ENCODE peak calls at places on chromosomes 12 and 14, in six cellular contexts. J, K, B, O, V and T are unnamed samples.

GRCh38 chr12:57008113-57008687 is 1.9 kb upstream of the ZBTB39 start:
- DNase-seq in V (peak; percentile 52), K (peak; percentile 59), O (no peak), J (no peak), B (peak; percentile 59), T (no peak)

GRCh38 chr12:107622005-107622404 is 63.6 kb upstream of the PWP1 start:
- DNase-seq in K (no peak), J (no peak), B (peak; percentile 9), V (peak; percentile 42), O (no peak), T (no peak)

GRCh38 chr14:68094158-68094557 is 274.6 kb downstream of the RAD51B start:
- DNase-seq in O (no peak), K (no peak), V (no peak), B (no peak), J (no peak), T (no peak)

GRCh38 chr14:79299162-79299561 is 912.1 kb downstream of the DIO2 start:
- DNase-seq in O (no peak), J (no peak), K (no peak), V (no peak), B (peak; percentile 2), T (no peak)

GRCh38 chr12:110583137-110584059 is at the start of gene PPTC7:
- DNase-seq in J (peak; percentile 98), K (peak; percentile 97), V (peak; percentile 91), B (peak; percentile 92), O (peak; percentile 98), T (peak; percentile 96)

GRCh38 chr12:42094277-42094676 is 50.4 kb downstream of the GXYLT1 start:
- DNase-seq in K (no peak), O (no peak), J (no peak), B (no peak), V (peak; percentile 33), T (no peak)

GRCh38 chr12:92133795-92134637 is 11.6 kb downstream of the BTG1 start:
- DNase-seq in O (no peak), K (no peak), B (no peak), J (no peak), V (no peak), T (no peak)

GRCh38 chr14:61838661-61839060 is 76.4 kb downstream of the SNAPC1 start:
- DNase-seq in J (no peak), B (no peak), K (no peak), V (no peak), O (no peak), T (no peak)

GRCh38 chr12:113332688-113333087 is 2.2 kb downstream of the SLC8B1 start:
- DNase-seq in V (no peak), J (no peak), B (no peak), O (no peak), K (no peak), T (no peak)

GRCh38 chr14:21558703-21559063 is 21.2 kb downstream of the OR10G3 start:
- DNase-seq in V (no peak), K (no peak), J (no peak), O (no peak), B (no peak), T (no peak)

GRCh38 chr12:100860611-100861010 is 66.0 kb downstream of the ANO4 start:
- DNase-seq in J (no peak), V (no peak), K (no peak), B (no peak), O (no peak), T (no peak)

GRCh38 chr12:86118161-86118560 is 138.0 kb downstream of the MGAT4C start:
- DNase-seq in O (no peak), B (no peak), V (no peak), J (no peak), K (no peak), T (no peak)

GRCh38 chr14:94936901-94937321 is 167.0 kb upstream of the GSC start:
- DNase-seq in J (peak; percentile 28), O (no peak), B (no peak), K (no peak), V (no peak), T (peak; percentile 58)

GRCh38 chr12:121947966-121948365 is 29.6 kb downstream of the CFAP251 start:
- DNase-seq in J (no peak), O (no peak), B (no peak), K (no peak), V (no peak), T (no peak)
- TF ChIP-seq POLR2AphosphoS5 in J (no peak), O (no peak), B (no peak), K (no peak), V (no peak), T (no peak)

DNA sequence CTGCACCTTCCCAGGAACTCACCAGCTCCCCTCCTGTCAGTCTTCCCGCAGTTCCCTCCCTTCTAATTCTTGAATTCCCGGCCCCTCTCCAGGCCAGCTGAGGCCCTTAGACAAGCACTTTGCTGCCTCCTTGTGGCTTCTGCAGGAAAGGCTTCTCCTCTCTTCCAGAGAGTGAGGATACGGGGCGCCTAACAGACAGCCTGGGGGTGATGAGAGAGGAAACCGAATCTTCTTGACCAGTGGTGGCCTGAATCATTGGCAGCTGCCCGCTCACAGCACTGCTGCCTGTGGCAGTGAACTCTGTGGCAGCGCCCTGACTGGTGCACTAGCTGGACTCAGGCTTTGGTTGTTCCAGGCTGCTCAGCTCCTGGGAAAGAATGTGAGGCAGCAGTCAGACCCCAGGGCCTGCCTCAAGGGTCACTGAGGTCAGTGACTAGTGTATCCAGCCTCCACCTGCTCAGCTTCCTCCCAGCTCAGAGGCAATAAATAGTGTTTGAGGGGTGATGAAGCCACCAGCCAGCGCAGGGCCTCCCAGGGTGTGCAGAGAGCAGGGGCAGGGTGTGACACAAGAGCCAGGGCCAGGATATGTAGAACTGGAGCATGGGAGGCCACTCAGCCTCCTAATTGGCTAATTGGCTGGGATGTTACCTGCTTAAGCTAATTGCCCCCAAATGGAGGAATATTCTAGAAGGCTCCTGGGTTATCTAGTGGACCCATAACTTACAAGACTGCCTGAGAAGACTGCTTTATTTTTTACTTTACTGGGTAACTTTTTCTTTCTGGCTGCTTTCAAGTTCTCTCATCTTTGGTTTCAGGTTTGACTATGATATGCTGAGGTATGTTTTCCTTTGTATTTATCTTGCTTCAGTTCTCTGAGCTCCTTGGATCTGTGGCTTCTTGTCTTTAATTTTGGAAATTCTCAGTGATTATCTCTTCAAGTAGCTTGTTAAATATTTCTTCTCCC is 12.9 kb upstream of the MCRS1 start:
- DNase-seq in B (peak; percentile 83), J (peak; percentile 78), K (peak; percentile 60), V (peak; percentile 71), O (no peak), T (peak; percentile 46)
- TF ChIP-seq POLR2AphosphoS5 in B (no peak), J (no peak), K (no peak), V (no peak), O (no peak), T (no peak)

GRCh38 chr12:122421815-122422737 is at the start of gene CLIP1:
- DNase-seq in O (peak; percentile 83), B (peak; percentile 27), K (peak; percentile 49), J (peak; percentile 72), V (no peak), T (peak; percentile 57)
- TF ChIP-seq POLR2AphosphoS5 in O (no peak), B (no peak), K (no peak), J (peak; percentile 70), V (peak; percentile 30), T (peak; percentile 41)

GRCh38 chr14:65102441-65103149 is at the start of gene MAX:
- DNase-seq in V (peak; percentile 96), B (peak; percentile 97), J (peak; percentile 98), O (peak; percentile 99), K (peak; percentile 96), T (peak; percentile 98)
- TF ChIP-seq POLR2AphosphoS5 in V (peak; percentile 86), B (peak; percentile 93), J (peak; percentile 96), O (peak; percentile 40), K (peak; percentile 57), T (peak; percentile 79)

GRCh38 chr12:117914686-117915085 is 54.1 kb downstream of the KSR2 start:
- DNase-seq in K (no peak), V (no peak), J (no peak), B (no peak), O (no peak), T (no peak)

GRCh38 chr12:117907108-117907689 is 61.6 kb downstream of the KSR2 start:
- DNase-seq in K (no peak), V (no peak), B (no peak), O (no peak), J (peak; percentile 32), T (no peak)

GRCh38 chr12:117908411-117908810 is 60.4 kb downstream of the KSR2 start:
- DNase-seq in V (no peak), B (no peak), O (no peak), J (no peak), K (no peak), T (no peak)

GRCh38 chr12:117911347-117911746 is 57.4 kb downstream of the KSR2 start:
- DNase-seq in K (no peak), O (no peak), B (no peak), J (no peak), V (no peak), T (no peak)

DNA sequence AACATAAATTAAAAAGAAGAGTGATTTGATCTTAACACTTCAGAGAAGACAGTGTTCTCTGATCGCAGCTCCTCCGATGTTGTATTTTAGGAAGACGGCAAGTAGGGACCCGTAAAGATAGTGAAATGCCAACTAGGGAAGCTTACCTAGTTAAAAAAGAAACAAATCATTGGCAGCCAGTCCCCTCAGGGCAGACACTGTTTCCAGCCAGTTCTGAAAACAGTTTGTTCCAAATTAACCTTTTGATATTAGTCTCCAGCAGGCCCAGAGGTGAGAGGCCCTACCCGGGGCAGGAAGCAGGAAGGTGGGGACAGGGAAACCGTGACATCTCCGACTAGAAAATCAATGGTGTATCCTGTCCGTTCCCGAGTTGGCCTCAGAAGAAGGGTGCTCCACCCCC is 56.0 kb downstream of the KSR2 start:
- DNase-seq in V (no peak), J (no peak), O (no peak), K (no peak), B (no peak), T (no peak)
- TF ChIP-seq POLR2AphosphoS5 in V (no peak), J (no peak), O (no peak), K (no peak), B (no peak), T (no peak)

GRCh38 chr14:53924754-53925153 is 31.9 kb downstream of the BMP4 start:
- DNase-seq in O (no peak), K (no peak), V (peak; percentile 10), J (no peak), B (peak; percentile 37), T (no peak)
- TF ChIP-seq POLR2AphosphoS5 in O (no peak), K (no peak), V (no peak), J (no peak), B (no peak), T (no peak)

GRCh38 chr12:54285150-54286041 is 4.9 kb downstream of the HNRNPA1 start:
- DNase-seq in B (no peak), V (no peak), J (no peak), O (no peak), K (no peak), T (no peak)

GRCh38 chr12:54282949-54283593 is 2.5 kb downstream of the HNRNPA1 start:
- DNase-seq in O (no peak), K (peak; percentile 31), J (no peak), V (no peak), B (no peak), T (no peak)

GRCh38 chr12:54280401-54281260 is at the start of gene HNRNPA1:
- DNase-seq in J (peak; percentile 96), V (peak; percentile 100), B (peak; percentile 99), K (peak; percentile 100), O (peak; percentile 98), T (peak; percentile 100)

GRCh38 chr12:54287316-54288157 is 7.0 kb downstream of the HNRNPA1 start:
- DNase-seq in J (no peak), V (no peak), B (no peak), K (peak; percentile 13), O (no peak), T (no peak)

GRCh38 chr12:54286042-54286931 is 5.8 kb downstream of the HNRNPA1 start:
- DNase-seq in B (no peak), V (no peak), O (no peak), J (no peak), K (no peak), T (no peak)
- TF ChIP-seq POLR2AphosphoS5 in B (peak; percentile 68), V (peak; percentile 49), O (no peak), J (no peak), K (peak; percentile 89), T (no peak)